ENCODE peak calls at places on chromosomes 13 and 19, in seven cellular contexts. F is CD8-positive, alpha-beta T cell; D is GM12864; Z is thoracic aorta; L is GM13977; A is heart left ventricle; R is heart right ventricle. G is an unnamed sample.

GRCh38 chr19:50203281-50204080 is at the start of gene MYH14:
- DNase-seq in L (peak), Z (peak), R (peak), D (no peak), A (peak), F (peak), G (no peak)

GRCh38 chr13:49690133-49690989 is 925 bp downstream of the EBPL start:
- DNase-seq in L (peak), A (no peak), Z (no peak), F (no peak), D (no peak), R (no peak), G (no peak)

GRCh38 chr13:48401480-48401879 is 11.4 kb downstream of the LPAR6 start:
- DNase-seq in A (no peak), F (no peak), R (no peak), D (no peak), Z (no peak), L (no peak), G (peak)

GRCh38 chr19:29851769-29852521 is 40.2 kb downstream of the CCNE1 start:
- DNase-seq in L (peak), D (peak), Z (no peak), F (no peak), R (no peak), A (no peak), G (peak)

GRCh38 chr13:99982741-99983400 is 1.3 kb downstream of the ZIC2 start:
- DNase-seq in L (no peak), F (no peak), D (no peak), Z (no peak), A (no peak), R (no peak), G (no peak)

GRCh38 chr13:95714142-95714832 is 37.3 kb downstream of the DNAJC3 start:
- DNase-seq in L (no peak), F (no peak), D (no peak), A (no peak), R (no peak), Z (no peak), G (no peak)

GRCh38 chr13:113633485-113633873 is 24.5 kb downstream of the ATP4B start:
- DNase-seq in R (no peak), Z (no peak), L (no peak), F (no peak), A (no peak), D (no peak), G (no peak)

GRCh38 chr13:26112843-26113242 is 61.0 kb upstream of the SHISA2 start:
- DNase-seq in F (no peak), D (no peak), Z (no peak), R (no peak), A (no peak), L (no peak), G (no peak)

GRCh38 chr19:55319786-55320185 is 5.4 kb downstream of the TMEM150B start:
- DNase-seq in D (no peak), A (peak), Z (no peak), R (peak), F (no peak), L (no peak), G (no peak)

GRCh38 chr13:104841110-104841509 is 1694.4 kb downstream of the EFNB2 start:
- DNase-seq in D (no peak), A (no peak), R (no peak), L (no peak), Z (no peak), F (no peak), G (no peak)

GRCh38 chr13:60164490-60164889 is 762 bp upstream of the DIAPH3 start:
- DNase-seq in R (no peak), A (no peak), F (no peak), Z (no peak), L (no peak), D (no peak), G (no peak)

GRCh38 chr13:35810286-35810685 is 320.9 kb downstream of the DCLK1 start:
- DNase-seq in Z (no peak), F (no peak), D (no peak), A (no peak), R (no peak), L (no peak), G (no peak)

GRCh38 chr19:5025027-5025426 is 56.1 kb downstream of the KDM4B start:
- DNase-seq in A (no peak), R (no peak), D (no peak), F (no peak), Z (no peak), L (no peak), G (no peak)

GRCh38 chr13:34044660-34045080 is 226.7 kb downstream of the RFC3 start:
- DNase-seq in D (no peak), Z (no peak), A (no peak), R (no peak), F (no peak), L (no peak), G (no peak)

GRCh38 chr19:16398530-16399241 is 73.1 kb downstream of the EPS15L1 start:
- DNase-seq in R (no peak), L (no peak), Z (no peak), A (no peak), F (no peak), D (no peak), G (no peak)

GRCh38 chr19:789473-790052 is 7.7 kb upstream of the PTBP1 start:
- DNase-seq in Z (no peak), L (no peak), A (peak), F (no peak), R (peak), D (no peak), G (no peak)
- TF ChIP-seq CTCF in Z (no peak), L (no peak), A (no peak), F (no peak), R (no peak), D (no peak), G (no peak)

GRCh38 chr19:1592023-1592754 is 476 bp downstream of the MBD3 start:
- DNase-seq in A (peak), D (peak), Z (peak), F (peak), L (peak), R (peak), G (peak)

GRCh38 chr19:1592755-1593628 is at the start of gene MBD3:
- DNase-seq in R (peak), L (peak), A (peak), F (peak), Z (peak), D (peak), G (peak)

GRCh38 chr19:1587872-1588271 is 4.8 kb downstream of the MBD3 start:
- DNase-seq in A (no peak), Z (no peak), R (no peak), F (no peak), D (no peak), L (no peak), G (no peak)

GRCh38 chr19:1591421-1592022 is 1.1 kb downstream of the MBD3 start:
- DNase-seq in D (no peak), L (no peak), R (no peak), A (no peak), Z (no peak), F (no peak), G (peak)

DNA sequence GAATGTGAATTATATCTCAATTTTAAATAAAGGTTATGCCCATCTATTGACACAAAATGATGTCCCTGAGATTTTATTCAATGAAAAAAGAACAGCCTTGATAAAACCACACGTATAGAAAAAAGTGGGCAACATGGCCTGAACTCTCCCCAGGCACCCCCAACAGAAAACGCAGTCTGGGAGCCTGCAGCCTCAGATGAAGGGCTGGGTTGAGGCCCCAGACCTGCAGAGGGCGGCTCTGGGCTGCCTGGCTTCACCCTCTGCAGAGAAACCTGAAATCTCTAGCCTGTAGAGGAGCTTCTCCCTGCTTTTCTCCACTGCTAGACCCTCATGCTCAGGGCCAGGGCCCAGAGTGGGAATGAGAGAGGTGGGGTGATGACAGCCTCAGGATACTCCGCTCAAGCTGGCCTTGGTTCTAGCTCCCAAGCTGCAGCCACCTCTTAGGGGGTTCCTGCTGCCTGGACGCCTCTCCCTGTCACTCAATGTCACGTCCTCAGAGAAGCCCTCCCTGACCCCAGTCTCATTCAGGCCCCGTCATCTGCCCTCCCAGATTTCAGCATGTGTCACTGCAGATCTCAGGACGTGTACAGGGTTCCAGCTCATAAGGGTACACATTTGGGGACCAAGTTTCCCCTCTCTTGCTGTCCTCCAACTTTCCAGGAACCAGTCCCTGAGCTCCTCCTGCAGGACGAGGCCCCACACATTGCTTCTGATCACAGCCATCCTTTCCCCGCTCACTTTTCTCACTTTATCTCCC is 1.8 kb downstream of the MBD3 start:
- DNase-seq in Z (no peak), R (no peak), D (no peak), L (peak), A (no peak), F (no peak), G (peak)
- TF ChIP-seq CTCF in Z (no peak), R (peak), D (peak), L (peak), A (peak), F (peak), G (peak)

GRCh38 chr19:44807652-44808462 is 1.0 kb upstream of the BCAM start:
- DNase-seq in Z (no peak), F (no peak), A (no peak), L (peak), D (no peak), R (peak), G (no peak)
- TF ChIP-seq CTCF in Z (peak), F (no peak), A (peak), L (peak), D (peak), R (peak), G (peak)

GRCh38 chr13:74413482-74413881 is 279.3 kb upstream of the KLF12 start:
- DNase-seq in L (no peak), D (no peak), R (no peak), A (no peak), F (no peak), Z (no peak), G (no peak)
- TF ChIP-seq CTCF in L (no peak), D (no peak), R (no peak), A (no peak), F (no peak), Z (no peak), G (no peak)